ENCODE peak calls at places on chromosomes 12 and 14, in six cellular contexts. Q is ovary, I is neuronal stem cell, E is fibroblast of lung, G is Karpas-422, D is lung. V is an unnamed sample.

GRCh38 chr12:69415471-69416275 is 54.5 kb upstream of the FRS2 start:
- DNase-seq in I (peak; percentile 55), D (peak; percentile 44), G (peak; percentile 77), Q (peak; percentile 51), E (peak; percentile 95), V (peak; percentile 0)

GRCh38 chr12:25552681-25553080 is 402 bp downstream of the LMNTD1 start:
- DNase-seq in G (no peak), D (no peak), I (no peak), E (no peak), Q (no peak), V (no peak)

GRCh38 chr14:59301354-59301753 is 112.9 kb downstream of the DAAM1 start:
- DNase-seq in E (no peak), G (peak; percentile 88), I (no peak), D (no peak), Q (no peak), V (no peak)

GRCh38 chr14:23141706-23142467 is 22.8 kb upstream of the CEBPE start:
- DNase-seq in D (peak; percentile 58), G (no peak), I (no peak), Q (peak; percentile 53), E (peak; percentile 30), V (no peak)

GRCh38 chr14:69763761-69764510 is 3.0 kb upstream of the SRSF5 start:
- DNase-seq in D (no peak), I (no peak), G (no peak), E (no peak), Q (no peak), V (no peak)

GRCh38 chr12:552466-552865 is 92.7 kb downstream of the B4GALNT3 start:
- DNase-seq in E (no peak), I (no peak), D (no peak), Q (no peak), G (no peak), V (no peak)

GRCh38 chr12:53984901-53985357 is at the start of gene HOXC10:
- DNase-seq in D (peak; percentile 54), I (no peak), G (peak; percentile 96), Q (peak; percentile 94), E (peak; percentile 77), V (peak; percentile 45)

GRCh38 chr14:104698688-104699425 is 9.4 kb downstream of the INF2 start:
- DNase-seq in I (no peak), D (no peak), Q (no peak), E (no peak), G (no peak), V (no peak)

GRCh38 chr12:131061041-131061806 is 107.5 kb downstream of the ADGRD1 start:
- DNase-seq in E (no peak), Q (no peak), I (no peak), D (no peak), G (no peak), V (no peak)

GRCh38 chr12:109596418-109597244 is 23.0 kb downstream of the MVK start:
- DNase-seq in Q (no peak), E (no peak), D (no peak), I (no peak), G (no peak), V (no peak)

GRCh38 chr14:31968107-31968810 is 108.8 kb upstream of the ARHGAP5 start:
- DNase-seq in Q (no peak), D (no peak), E (no peak), G (peak; percentile 73), I (no peak), V (no peak)

GRCh38 chr14:57583396-57583795 is 89.7 kb upstream of the CCDC198 start:
- DNase-seq in E (no peak), Q (no peak), D (no peak), G (no peak), I (no peak), V (no peak)

GRCh38 chr12:3339221-3339620 is 151.8 kb upstream of the PRMT8 start:
- DNase-seq in G (no peak), E (no peak), I (no peak), Q (no peak), D (no peak), V (no peak)

GRCh38 chr14:85124896-85125295 is 405.0 kb upstream of the FLRT2 start:
- DNase-seq in G (no peak), E (no peak), Q (no peak), D (no peak), I (no peak), V (no peak)

GRCh38 chr12:63909746-63910145 is 65.2 kb downstream of the SRGAP1 start:
- DNase-seq in E (no peak), G (no peak), I (no peak), Q (no peak), D (no peak), V (no peak)

GRCh38 chr12:123942911-123943648 is 29.6 kb downstream of the CCDC92 start:
- DNase-seq in G (no peak), E (peak; percentile 45), I (no peak), Q (no peak), D (no peak), V (no peak)

GRCh38 chr14:90828642-90829487 is 12.6 kb upstream of the TTC7B start:
- DNase-seq in Q (no peak), D (no peak), E (no peak), G (no peak), I (no peak), V (peak; percentile 12)

GRCh38 chr12:124639407-124639806 is 72.0 kb upstream of the NCOR2 start:
- DNase-seq in I (no peak), D (no peak), G (no peak), E (no peak), Q (no peak), V (no peak)

GRCh38 chr14:98163285-98163741 is 1108.7 kb downstream of the BCL11B start:
- DNase-seq in I (no peak), Q (no peak), E (no peak), G (no peak), D (no peak), V (no peak)

GRCh38 chr14:105384041-105384557 is 14.2 kb upstream of the TEX22 start:
- DNase-seq in Q (no peak), D (no peak), E (no peak), I (no peak), G (no peak), V (no peak)

GRCh38 chr12:119050663-119051062 is 69.3 kb downstream of the SRRM4 start:
- DNase-seq in G (no peak), E (no peak), D (no peak), I (no peak), Q (no peak), V (no peak)

GRCh38 chr12:59134750-59135149 is 214.4 kb upstream of the LRIG3 start:
- DNase-seq in I (no peak), D (no peak), Q (no peak), E (no peak), G (no peak), V (no peak)

GRCh38 chr12:96427269-96427729 is 27.1 kb upstream of the CDK17 start:
- DNase-seq in D (peak; percentile 36), I (peak; percentile 11), E (peak; percentile 100), Q (no peak), G (no peak), V (no peak)

GRCh38 chr12:3560295-3560620 is 69.3 kb downstream of the PRMT8 start:
- DNase-seq in Q (no peak), E (no peak), G (no peak), I (no peak), D (no peak), V (no peak)

GRCh38 chr12:48907243-48907642 is 18.0 kb downstream of the FKBP11 start:
- DNase-seq in Q (no peak), E (no peak), I (no peak), G (no peak), D (no peak), V (no peak)
- H3K4me1 ChIP-seq in Q (peaks cover 3% of the 10 kb centered on the region), E (peaks cover 6% of the 10 kb centered on the region), I (peaks cover 2% of the 10 kb centered on the region), G (no peaks in the 10 kb centered on the region), D (peaks cover 2% of the 10 kb centered on the region), V (no peaks in the 10 kb centered on the region)

GRCh38 chr14:52553002-52553670 is 500 bp downstream of the GPR137C start:
- DNase-seq in E (no peak), D (no peak), G (peak; percentile 76), I (no peak), Q (peak; percentile 55), V (no peak)
- H3K27ac ChIP-seq in E (no peak overlapping the region), D (peak overlapping the region; percentile 3), G (no peak overlapping the region), I (peak overlapping the region; percentile 80), Q (peak overlapping the region; percentile 68), V (peak overlapping the region; percentile 60)

GRCh38 chr12:47219243-47219642 is 139.5 kb upstream of the AMIGO2 start:
- DNase-seq in Q (no peak), I (no peak), E (peak; percentile 30), D (no peak), G (no peak), V (no peak)

GRCh38 chr12:47214001-47214619 is 134.4 kb upstream of the AMIGO2 start:
- DNase-seq in D (no peak), E (no peak), G (peak; percentile 51), Q (no peak), I (no peak), V (no peak)

GRCh38 chr12:47214771-47215170 is 135.0 kb upstream of the AMIGO2 start:
- DNase-seq in Q (no peak), D (no peak), E (no peak), G (peak; percentile 54), I (no peak), V (no peak)

GRCh38 chr12:47218191-47218654 is 138.5 kb upstream of the AMIGO2 start:
- DNase-seq in E (no peak), Q (no peak), G (peak; percentile 50), I (no peak), D (no peak), V (no peak)

GRCh38 chr12:47216150-47216677 is 136.5 kb upstream of the AMIGO2 start:
- DNase-seq in G (peak; percentile 96), E (no peak), I (no peak), Q (no peak), D (peak; percentile 45), V (peak; percentile 82)
- H3K4me3 ChIP-seq in G (peak overlapping the region; percentile 69), E (no peak overlapping the region), I (no peak overlapping the region), Q (no peak overlapping the region), D (no peak overlapping the region), V (peak overlapping the region; percentile 80)

GRCh38 chr12:44537354-44537753 is 338.8 kb downstream of the NELL2 start:
- DNase-seq in I (no peak), Q (no peak), E (no peak), D (no peak), G (no peak), V (no peak)
- H3K4me1 ChIP-seq in I (no peaks in the 10 kb centered on the region), Q (no peaks in the 10 kb centered on the region), E (no peaks in the 10 kb centered on the region), D (no peaks in the 10 kb centered on the region), G (peaks cover 33% of the 10 kb centered on the region), V (no peaks in the 10 kb centered on the region)